ENCODE peak calls at places on chromosome 20, in four cellular contexts. D is heart right ventricle; L is HTR-8/SVneo; E is activated CD4-positive, alpha-beta T cell treated with anti-CD3 and anti-CD28 coated beads, Interleukin-2, amount 10 ng/mL, durations not matched to agents 7 days and 5 days. A is an unnamed sample.

GRCh38 chr20:50415516-50416268 is 94.5 kb upstream of the PTPN1 start:
- DNase-seq in D (peak; percentile 99), L (no peak), E (no peak), A (no peak)

GRCh38 chr20:39282619-39283092 is 320.5 kb downstream of the DHX35 start:
- DNase-seq in D (no peak), L (no peak), E (no peak), A (no peak)

GRCh38 chr20:47760686-47761477 is 24.4 kb downstream of the SULF2 start:
- DNase-seq in D (no peak), L (no peak), E (no peak), A (peak; percentile 57)

GRCh38 chr20:25282034-25282781 is 34.3 kb downstream of the PYGB start:
- DNase-seq in D (peak; percentile 2), L (no peak), E (no peak), A (peak; percentile 60)

GRCh38 chr20:25739615-25740320 is 43.1 kb upstream of the ZNF337 start:
- DNase-seq in D (no peak), L (peak; percentile 8), E (no peak), A (no peak)

GRCh38 chr20:62347445-62347844 is 19.7 kb downstream of the LAMA5 start:
- DNase-seq in D (no peak), L (no peak), E (no peak), A (no peak)

GRCh38 chr20:48797275-48797825 is 30.4 kb downstream of the PREX1 start:
- DNase-seq in D (peak; percentile 40), L (no peak), E (no peak), A (no peak)

GRCh38 chr20:35327074-35327976 is 35.1 kb upstream of the FAM83C start:
- DNase-seq in D (no peak), L (no peak), E (no peak), A (no peak)

GRCh38 chr20:31516651-31517050 is 2.4 kb downstream of the HM13 start:
- DNase-seq in D (no peak), L (no peak), E (peak; percentile 51), A (peak; percentile 79)

GRCh38 chr20:36796868-36797267 is 23.3 kb upstream of the DSN1 start:
- DNase-seq in D (no peak), L (no peak), E (no peak), A (no peak)

GRCh38 chr20:50325215-50325614 is 134.6 kb downstream of the CEBPB start:
- DNase-seq in D (no peak), L (no peak), E (no peak), A (no peak)